ENCODE peak calls at places on chromosomes 3 and 15, in eight cellular contexts. C, U, F, D, E, N, J and M are unnamed samples.

GRCh38 chr15:98581715-98582114 is 66.6 kb upstream of the IGF1R start:
- DNase-seq in C (no peak), U (no peak), F (no peak), D (no peak), E (no peak), N (no peak), J (no peak), M (no peak)

GRCh38 chr3:188854395-188855149 is 317.2 kb upstream of the TPRG1 start:
- DNase-seq in C (no peak), U (no peak), F (no peak), D (no peak), E (no peak), N (no peak), J (no peak), M (no peak)

GRCh38 chr3:57935539-57935938 is 72.7 kb upstream of the FLNB start:
- DNase-seq in C (no peak), U (no peak), F (no peak), D (no peak), E (no peak), N (no peak), J (no peak), M (no peak)

GRCh38 chr3:176512037-176512436 is 685.2 kb downstream of the TBL1XR1 start:
- DNase-seq in C (no peak), U (no peak), F (no peak), D (no peak), E (no peak), N (no peak), J (no peak), M (no peak)

GRCh38 chr3:194592798-194593752 is 40.1 kb downstream of the TMEM44 start:
- DNase-seq in C (peak; percentile 97), U (no peak), F (peak; percentile 37), D (no peak), E (peak; percentile 29), N (peak; percentile 67), J (no peak), M (no peak)

GRCh38 chr15:69997701-69998273 is 99.9 kb downstream of the TLE3 start:
- DNase-seq in C (no peak), U (no peak), F (peak; percentile 76), D (no peak), E (peak; percentile 39), N (peak; percentile 65), J (peak; percentile 49), M (no peak)

GRCh38 chr15:81170504-81170903 is 26.2 kb upstream of the IL16 start:
- DNase-seq in C (no peak), U (no peak), F (no peak), D (no peak), E (no peak), N (no peak), J (no peak), M (no peak)

GRCh38 chr3:27643355-27643754 is 78.8 kb downstream of the EOMES start:
- DNase-seq in C (no peak), U (no peak), F (no peak), D (no peak), E (no peak), N (no peak), J (no peak), M (no peak)

GRCh38 chr3:851098-851790 is 241.6 kb upstream of the CNTN6 start:
- DNase-seq in C (no peak), U (no peak), F (no peak), D (no peak), E (peak; percentile 65), N (peak; percentile 39), J (no peak), M (no peak)

GRCh38 chr3:170863768-170864167 is 6.2 kb downstream of the RPL22L1 start:
- DNase-seq in C (no peak), U (no peak), F (no peak), D (no peak), E (no peak), N (no peak), J (no peak), M (no peak)

GRCh38 chr3:48685603-48686511 is at the start of gene NCKIPSD:
- DNase-seq in C (no peak), U (peak; percentile 89), F (peak; percentile 90), D (peak; percentile 92), E (peak; percentile 91), N (peak; percentile 96), J (peak; percentile 88), M (peak; percentile 93)

GRCh38 chr3:127403795-127404194 is 115.9 kb upstream of the PRR20G start:
- DNase-seq in C (no peak), U (no peak), F (no peak), D (no peak), E (no peak), N (no peak), J (no peak), M (no peak)

GRCh38 chr3:37465174-37465573 is 290.8 kb upstream of the LRRFIP2 start:
- DNase-seq in C (no peak), U (no peak), F (no peak), D (no peak), E (no peak), N (no peak), J (no peak), M (no peak)

GRCh38 chr3:192887047-192887446 is 30.6 kb downstream of the MB21D2 start:
- DNase-seq in C (peak; percentile 74), U (no peak), F (no peak), D (no peak), E (peak; percentile 77), N (peak; percentile 59), J (no peak), M (no peak)

GRCh38 chr3:178536271-178537079 is at the start of gene KCNMB2:
- DNase-seq in C (no peak), U (no peak), F (no peak), D (no peak), E (peak; percentile 41), N (peak; percentile 15), J (no peak), M (peak; percentile 13)

GRCh38 chr15:77514635-77515421 is 94.1 kb downstream of the HMG20A start:
- DNase-seq in C (no peak), U (no peak), F (no peak), D (no peak), E (no peak), N (no peak), J (no peak), M (no peak)

GRCh38 chr3:30227571-30228301 is 378.7 kb upstream of the TGFBR2 start:
- DNase-seq in C (no peak), U (no peak), F (no peak), D (no peak), E (no peak), N (no peak), J (no peak), M (no peak)

DNA sequence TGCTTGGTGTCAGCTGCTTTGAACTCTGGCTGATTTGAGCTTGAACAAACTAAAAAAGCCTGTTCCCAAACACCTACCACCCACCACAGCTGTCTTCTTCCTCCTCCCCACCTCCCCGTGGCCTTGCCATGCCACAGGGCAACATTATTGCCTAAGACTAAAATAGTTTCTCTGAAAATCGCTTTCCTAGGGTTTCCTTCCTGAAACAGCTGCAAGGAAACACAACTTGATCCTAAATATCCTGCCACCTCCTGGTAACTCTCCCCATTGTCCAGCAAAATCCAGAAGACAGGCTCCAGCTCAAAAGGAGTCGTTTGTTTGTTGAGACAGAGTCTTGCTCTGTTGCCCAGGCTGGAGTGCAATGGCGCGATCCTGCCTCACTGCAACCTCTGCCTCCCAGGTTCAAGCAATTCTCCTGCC is 193.9 kb upstream of the TPM1 start:
- DNase-seq in C (no peak), U (no peak), F (no peak), D (no peak), E (no peak), N (no peak), J (no peak), M (no peak)
- TF ChIP-seq CTCF in C (no peak), U (no peak), F (peak; percentile 31), D (no peak), E (no peak), N (peak; percentile 16), J (no peak), M (no peak)

DNA sequence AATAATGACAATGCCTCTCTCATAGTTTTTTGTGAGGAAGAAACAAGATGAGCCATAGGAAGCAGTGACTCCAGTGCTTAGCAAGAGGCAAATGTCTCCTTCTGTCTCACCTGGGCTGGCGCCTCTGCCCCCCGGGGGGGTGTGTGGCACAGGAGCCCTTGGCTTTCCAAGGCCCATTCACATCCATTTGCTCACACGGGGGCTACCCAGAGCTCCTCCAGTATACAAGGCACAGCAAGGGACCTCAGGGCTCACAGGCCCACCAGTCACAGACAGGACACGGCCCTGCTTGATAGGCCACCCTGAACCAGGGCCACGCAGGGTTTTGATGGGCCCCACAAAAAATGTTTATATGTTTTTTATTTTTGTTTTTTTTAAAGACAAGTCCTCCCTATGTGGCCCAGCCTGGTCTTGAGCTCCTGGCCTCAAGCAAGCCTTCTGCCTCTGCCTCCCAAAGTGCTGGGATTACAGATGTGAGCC is 21.9 kb upstream of the EHD4 start:
- DNase-seq in C (no peak), U (no peak), F (no peak), D (no peak), E (no peak), N (no peak), J (peak; percentile 27), M (no peak)
- TF ChIP-seq CTCF in C (no peak), U (no peak), F (no peak), D (no peak), E (no peak), N (no peak), J (no peak), M (no peak)

DNA sequence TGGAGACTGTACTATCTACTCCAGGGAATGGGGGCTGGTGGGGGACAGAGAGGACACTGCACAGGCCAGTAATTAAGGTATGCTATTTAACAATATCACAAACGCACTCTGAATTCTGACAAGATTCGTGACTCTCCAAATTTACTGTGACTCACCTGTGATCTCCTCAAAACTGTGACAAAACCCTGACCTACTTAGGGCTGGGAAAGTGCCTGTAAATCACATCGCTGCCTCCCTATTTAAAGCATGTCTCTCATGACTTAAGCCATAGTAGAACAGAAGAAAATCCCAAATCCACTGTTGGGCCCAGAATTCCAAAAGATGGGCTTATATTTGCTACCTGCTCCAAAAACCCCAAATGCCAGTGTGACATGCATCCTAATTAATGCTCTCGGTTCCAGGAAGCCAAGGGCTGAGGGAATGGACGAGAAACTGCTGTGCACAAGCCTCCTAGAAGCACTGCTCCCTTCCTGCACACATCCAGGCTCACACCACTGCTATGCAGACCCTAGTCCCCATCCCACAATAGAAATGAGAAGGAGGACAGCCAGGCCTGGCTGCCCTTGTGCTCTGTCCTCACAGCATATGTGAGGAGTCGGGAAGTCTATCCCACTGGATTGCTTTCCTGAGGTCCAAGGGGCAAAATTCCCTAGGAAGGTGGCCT is 187.7 kb upstream of the CHRNA7 start:
- DNase-seq in C (no peak), U (no peak), F (no peak), D (no peak), E (no peak), N (no peak), J (no peak), M (no peak)
- TF ChIP-seq CTCF in C (no peak), U (no peak), F (no peak), D (no peak), E (no peak), N (no peak), J (no peak), M (no peak)

DNA sequence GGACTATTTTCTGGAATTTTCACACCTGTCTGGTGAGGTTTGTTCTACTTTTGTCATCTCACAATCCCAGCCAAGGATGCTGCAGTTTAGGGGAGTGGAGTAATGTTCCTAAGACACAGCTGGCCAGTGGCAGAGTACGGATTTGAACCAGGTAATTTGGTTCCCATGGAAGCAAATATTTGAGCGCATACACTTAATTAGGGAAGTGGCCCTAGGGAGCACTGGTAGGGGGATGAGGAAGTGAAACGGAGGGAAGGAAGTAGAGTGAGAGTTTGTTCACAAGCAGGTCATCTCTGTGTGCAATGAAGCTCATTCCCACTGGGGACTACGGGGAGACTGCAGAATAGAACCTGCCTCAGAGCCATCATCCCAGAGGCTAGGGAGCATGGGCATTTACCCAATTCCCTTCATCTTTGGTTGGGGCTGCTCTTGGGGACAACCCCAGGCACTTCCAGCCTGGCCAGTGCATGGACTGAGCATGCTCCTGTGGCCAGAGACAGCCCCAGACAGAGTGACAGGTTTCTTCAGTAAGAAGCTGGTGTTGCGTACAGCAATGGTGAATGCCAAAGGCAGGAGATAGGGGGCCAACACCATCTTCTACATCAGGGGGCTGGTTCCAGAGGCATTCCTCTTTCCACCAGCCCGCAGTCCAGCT is 317.2 kb upstream of the PROK2 start:
- DNase-seq in C (no peak), U (no peak), F (no peak), D (no peak), E (peak; percentile 75), N (no peak), J (peak; percentile 82), M (no peak)
- TF ChIP-seq CTCF in C (no peak), U (no peak), F (no peak), D (no peak), E (no peak), N (no peak), J (peak; percentile 17), M (no peak)